ENCODE peak calls at places on chromosome 10, in seven cellular contexts. A, D, U, T, L, V and J are unnamed samples.

GRCh38 chr10:49766484-49766883 is 4.4 kb upstream of the OGDHL start:
- DNase-seq in A (no peak), T (no peak), V (no peak), U (no peak), L (no peak), D (no peak), J (no peak)

GRCh38 chr10:83917519-83918506 is 221.5 kb upstream of the GHITM start:
- DNase-seq in T (no peak), V (no peak), U (no peak), A (no peak), D (no peak), L (no peak), J (no peak)

GRCh38 chr10:72875250-72876055 is 18.1 kb upstream of the OIT3 start:
- DNase-seq in V (peak; percentile 25), A (peak; percentile 22), D (no peak), T (no peak), L (no peak), U (no peak), J (no peak)

GRCh38 chr10:114694735-114695134 is 36.7 kb upstream of the ABLIM1 start:
- DNase-seq in L (no peak), A (no peak), D (no peak), V (peak; percentile 41), T (peak; percentile 6), U (no peak), J (no peak)

GRCh38 chr10:82399850-82400249 is 524.9 kb downstream of the NRG3 start:
- DNase-seq in V (no peak), U (no peak), A (no peak), D (no peak), T (no peak), L (no peak), J (no peak)

GRCh38 chr10:71747808-71748523 is 25.4 kb downstream of the VSIR start:
- DNase-seq in D (peak; percentile 82), L (no peak), T (no peak), A (no peak), U (no peak), V (no peak), J (no peak)

GRCh38 chr10:26869528-26869927 is 8.8 kb upstream of the ABI1 start:
- DNase-seq in L (no peak), T (no peak), D (no peak), A (no peak), U (no peak), V (no peak), J (no peak)

GRCh38 chr10:117431160-117431559 is 55.9 kb upstream of the PDZD8 start:
- DNase-seq in A (peak; percentile 80), T (no peak), U (peak; percentile 53), D (no peak), L (peak; percentile 47), V (no peak), J (no peak)

GRCh38 chr10:80945267-80945880 is 407.7 kb downstream of the SH2D4B start:
- DNase-seq in A (no peak), L (peak; percentile 20), V (peak; percentile 8), U (no peak), D (no peak), T (no peak), J (no peak)

GRCh38 chr10:93821051-93821772 is 63.5 kb downstream of the LGI1 start:
- DNase-seq in U (peak; percentile 35), D (no peak), A (peak; percentile 31), T (no peak), V (no peak), L (no peak), J (no peak)

GRCh38 chr10:84177541-84178386 is 4.2 kb downstream of the GPR15LG start:
- DNase-seq in T (peak; percentile 47), V (no peak), L (no peak), A (no peak), U (no peak), D (no peak), J (no peak)

GRCh38 chr10:12353399-12354027 is 4.2 kb downstream of the CAMK1D start:
- DNase-seq in T (no peak), L (no peak), D (no peak), U (no peak), A (no peak), V (no peak), J (no peak)

GRCh38 chr10:125129076-125129458 is 31.3 kb downstream of the CTBP2 start:
- DNase-seq in D (no peak), L (no peak), A (no peak), T (no peak), U (no peak), V (no peak), J (no peak)

GRCh38 chr10:122374859-122375721 is 582 bp downstream of the PLEKHA1 start:
- DNase-seq in V (peak; percentile 80), L (peak; percentile 64), D (peak; percentile 85), U (peak; percentile 18), T (peak; percentile 60), A (peak; percentile 48), J (peak; percentile 56)

GRCh38 chr10:63738410-63738809 is 217.2 kb downstream of the REEP3 start:
- DNase-seq in L (no peak), V (no peak), A (peak; percentile 55), U (peak; percentile 27), T (no peak), D (no peak), J (no peak)